ENCODE peak calls at places on chromosomes 3 and 15, in seven cellular contexts. D is IMR-90, L is dorsolateral prefrontal cortex, I is lower lobe of right lung, B is WERI-Rb-1, T is HCT116, G is HepG2. X is an unnamed sample.

GRCh38 chr3:33380653-33381052 is 59.6 kb downstream of the UBP1 start:
- DNase-seq in D (no peak), L (no peak), I (no peak), B (no peak), T (no peak), G (no peak), X (no peak)

GRCh38 chr15:33197636-33198035 is 3.1 kb upstream of the FMN1 start:
- DNase-seq in D (no peak), L (no peak), I (no peak), B (no peak), T (no peak), G (no peak), X (no peak)

GRCh38 chr3:161567962-161568361 is 71.4 kb downstream of the OTOL1 start:
- DNase-seq in D (no peak), L (no peak), I (no peak), B (peak; percentile 31), T (no peak), G (no peak), X (peak; percentile 45)

GRCh38 chr3:184598220-184598927 is 36.8 kb downstream of the EPHB3 start:
- DNase-seq in D (no peak), L (no peak), I (no peak), B (no peak), T (no peak), G (no peak), X (no peak)

GRCh38 chr15:29910068-29910467 is 87.8 kb upstream of the TJP1 start:
- DNase-seq in D (no peak), L (no peak), I (no peak), B (no peak), T (no peak), G (no peak), X (peak; percentile 60)

GRCh38 chr3:100982710-100983109 is 10.5 kb downstream of the ABI3BP start:
- DNase-seq in D (peak; percentile 58), L (no peak), I (peak; percentile 46), B (no peak), T (no peak), G (no peak), X (peak; percentile 90)

GRCh38 chr3:187739561-187740445 is 5.5 kb downstream of the BCL6 start:
- DNase-seq in D (peak; percentile 89), L (peak; percentile 74), I (peak; percentile 88), B (peak; percentile 65), T (peak; percentile 60), G (no peak), X (peak; percentile 99)

GRCh38 chr3:194671511-194671899 is 486 bp downstream of the LSG1 start:
- DNase-seq in D (peak; percentile 52), L (no peak), I (no peak), B (no peak), T (peak; percentile 24), G (peak; percentile 28), X (peak; percentile 59)

GRCh38 chr3:186307594-186307993 is 54.4 kb downstream of the DGKG start:
- DNase-seq in D (peak; percentile 52), L (no peak), I (no peak), B (no peak), T (no peak), G (peak; percentile 20), X (peak; percentile 72)

GRCh38 chr3:105277656-105278055 is 89.1 kb upstream of the ALCAM start:
- DNase-seq in D (peak; percentile 41), L (no peak), I (no peak), B (no peak), T (no peak), G (no peak), X (peak; percentile 34)

GRCh38 chr3:170584585-170585007 is 1.3 kb downstream of the SLC7A14 start:
- DNase-seq in D (peak; percentile 68), L (peak; percentile 67), I (peak; percentile 68), B (peak; percentile 11), T (no peak), G (peak; percentile 37), X (peak; percentile 74)

GRCh38 chr15:101237161-101237775 is 14.6 kb downstream of the CHSY1 start:
- DNase-seq in D (no peak), L (no peak), I (no peak), B (no peak), T (no peak), G (no peak), X (no peak)

GRCh38 chr3:23591374-23591773 is 214.4 kb upstream of the UBE2E1 start:
- DNase-seq in D (no peak), L (no peak), I (no peak), B (no peak), T (no peak), G (no peak), X (no peak)

GRCh38 chr3:183584246-183584913 is 28.9 kb upstream of the KLHL6 start:
- DNase-seq in D (peak; percentile 53), L (no peak), I (no peak), B (peak; percentile 53), T (no peak), G (no peak), X (peak; percentile 67)

GRCh38 chr3:59749291-59749690 is 699.5 kb upstream of the CFAP20DC start:
- DNase-seq in D (peak; percentile 79), L (no peak), I (peak; percentile 47), B (no peak), T (no peak), G (no peak), X (peak; percentile 4)

GRCh38 chr3:13702226-13702820 is 153.4 kb downstream of the FBLN2 start:
- DNase-seq in D (no peak), L (no peak), I (no peak), B (no peak), T (no peak), G (no peak), X (no peak)

GRCh38 chr3:54349231-54349647 is 226.9 kb downstream of the CACNA2D3 start:
- DNase-seq in D (no peak), L (no peak), I (no peak), B (no peak), T (no peak), G (no peak), X (no peak)

GRCh38 chr3:66702126-66702525 is 201.3 kb upstream of the LRIG1 start:
- DNase-seq in D (peak; percentile 28), L (no peak), I (no peak), B (no peak), T (no peak), G (no peak), X (no peak)

GRCh38 chr3:115217678-115218451 is 70.8 kb upstream of the ZBTB20 start:
- DNase-seq in D (peak; percentile 71), L (no peak), I (no peak), B (peak; percentile 40), T (peak; percentile 42), G (peak; percentile 32), X (peak; percentile 94)
- H3K4me3 ChIP-seq in D (no peak overlapping the region), L (no peak overlapping the region), I (no peak overlapping the region), B (no peak overlapping the region), T (no peak overlapping the region), G (no peak overlapping the region), X (no peak overlapping the region)

GRCh38 chr15:72800819-72801481 is 17.4 kb upstream of the ADPGK start:
- DNase-seq in D (peak; percentile 65), L (no peak), I (no peak), B (no peak), T (no peak), G (no peak), X (peak; percentile 68)

GRCh38 chr15:72797834-72798233 is 14.3 kb upstream of the ADPGK start:
- DNase-seq in D (no peak), L (no peak), I (no peak), B (no peak), T (no peak), G (peak; percentile 41), X (no peak)

GRCh38 chr15:72796210-72796514 is 12.6 kb upstream of the ADPGK start:
- DNase-seq in D (no peak), L (no peak), I (no peak), B (no peak), T (no peak), G (no peak), X (no peak)

GRCh38 chr15:72797338-72797689 is 13.8 kb upstream of the ADPGK start:
- DNase-seq in D (no peak), L (no peak), I (no peak), B (no peak), T (no peak), G (no peak), X (no peak)

DNA sequence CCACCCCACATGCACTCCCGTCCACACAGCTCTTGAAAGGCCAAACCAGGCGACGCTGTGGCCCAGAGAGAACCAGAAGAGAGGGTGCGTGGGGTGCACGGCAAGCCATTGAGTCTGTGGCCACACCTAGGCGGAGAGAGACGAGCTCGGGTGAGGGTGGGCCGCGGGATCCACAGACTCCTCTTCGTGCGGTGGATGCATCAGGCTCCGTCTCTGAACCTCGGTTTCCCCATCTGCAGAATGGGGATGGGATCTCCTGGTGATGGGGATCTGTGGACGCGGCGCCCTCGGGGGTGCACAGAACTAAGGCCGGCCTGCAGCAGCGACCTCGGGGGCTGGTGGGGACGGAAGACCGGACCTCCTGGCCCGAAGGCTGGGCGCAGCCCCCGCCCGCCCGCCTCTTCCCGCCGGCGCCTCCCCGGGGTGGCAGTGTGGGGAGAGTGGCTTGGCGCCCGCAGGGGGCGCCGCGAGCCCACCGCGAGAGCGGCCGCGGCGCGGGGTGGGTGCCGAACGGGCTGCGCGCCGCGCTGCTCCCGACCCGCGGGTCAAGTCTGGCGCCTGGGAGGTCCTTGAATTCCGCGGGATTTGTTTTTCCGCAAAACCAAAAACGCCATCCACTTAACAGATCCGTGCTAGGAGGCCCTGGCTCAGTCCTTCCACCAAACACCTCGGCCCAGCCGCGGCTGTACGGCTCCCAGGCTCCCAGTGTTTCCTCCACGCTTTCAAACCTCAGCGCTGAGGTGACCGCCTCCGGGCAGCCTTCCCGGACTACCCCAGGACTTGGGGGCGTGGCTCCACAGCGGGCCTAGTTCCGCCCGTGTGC is 13.2 kb upstream of the ADPGK start:
- DNase-seq in D (peak; percentile 16), L (peak; percentile 40), I (peak; percentile 78), B (peak; percentile 47), T (peak; percentile 15), G (no peak), X (peak; percentile 35)
- TF ChIP-seq CTCF in D (peak; percentile 73), L (peak; percentile 42), I (peak; percentile 55), B (peak; percentile 75), T (peak; percentile 24), G (peak; percentile 54), X (peak; percentile 44)

DNA sequence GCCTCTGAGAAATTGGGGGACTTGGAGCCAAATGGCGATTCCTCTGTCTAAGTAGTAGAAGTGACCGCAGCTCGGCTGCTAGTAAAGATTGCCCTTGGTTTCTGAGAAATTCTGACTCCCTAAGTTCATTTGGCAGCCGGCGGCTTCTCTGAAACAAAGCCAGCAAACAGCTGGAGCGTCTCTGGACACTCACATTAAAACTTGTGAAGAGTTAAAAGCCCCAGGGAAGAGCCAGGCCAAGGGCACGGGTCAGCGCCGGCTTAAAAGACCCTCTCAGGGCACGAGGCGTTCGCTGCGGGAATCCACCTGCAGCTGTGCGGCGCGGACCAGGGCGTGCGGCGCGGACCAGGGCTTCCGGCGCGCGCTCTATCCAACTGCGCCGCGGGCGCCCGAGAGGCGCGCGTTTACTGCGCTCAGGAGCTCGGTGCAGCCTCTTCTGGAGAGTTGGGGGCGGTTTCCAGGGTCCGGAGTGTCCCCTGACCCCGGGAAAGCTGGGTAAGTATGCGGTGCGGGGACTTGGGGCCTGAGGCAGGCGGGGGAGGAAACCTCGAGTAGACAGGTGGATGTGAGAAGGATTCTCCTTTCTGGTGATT is at the start of gene COL6A5:
- DNase-seq in D (no peak), L (no peak), I (peak; percentile 41), B (no peak), T (no peak), G (no peak), X (no peak)
- H3K4me3 ChIP-seq in D (no peak within 1 kb of the TSS), L (no peak within 1 kb of the TSS), I (peak within 1 kb of the TSS; percentile 38), B (peak within 1 kb of the TSS; percentile 4), T (no peak within 1 kb of the TSS), G (no peak within 1 kb of the TSS), X (no peak within 1 kb of the TSS)

DNA sequence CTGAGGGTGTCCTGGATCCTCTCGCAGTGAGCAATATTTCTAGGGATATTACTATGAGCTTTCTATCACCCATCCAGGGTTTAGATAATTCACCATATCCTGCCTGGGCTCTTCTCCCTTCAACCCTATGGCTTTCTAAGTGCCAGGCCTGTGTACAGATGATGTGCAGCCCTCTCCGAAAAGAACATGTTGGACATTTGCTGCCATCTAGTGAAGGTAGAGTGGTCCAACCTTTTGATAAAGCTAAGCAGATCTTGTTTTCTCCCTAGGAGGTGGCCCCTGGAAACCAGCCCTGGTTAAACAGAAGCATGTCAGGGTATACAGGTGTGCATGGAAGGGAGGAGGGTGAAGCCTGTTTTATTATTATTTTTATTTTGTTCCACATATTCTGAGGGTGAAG is 27.9 kb upstream of the SCN10A start:
- DNase-seq in D (peak; percentile 70), L (no peak), I (no peak), B (no peak), T (peak; percentile 60), G (peak; percentile 34), X (peak; percentile 83)
- TF ChIP-seq CTCF in D (peak; percentile 76), L (peak; percentile 55), I (peak; percentile 11), B (peak; percentile 16), T (peak; percentile 74), G (peak; percentile 63), X (peak; percentile 70)